ENCODE peak calls at places on chromosomes 5 and 9, in ten cellular contexts. W, B, D, S, Z, G, F, I, P and O are unnamed samples.

GRCh38 chr9:69027355-69028097 is 8.0 kb upstream of the FXN start:
- DNase-seq in W (no peak), B (peak; percentile 63), D (peak; percentile 78), S (no peak), Z (peak; percentile 68), G (peak; percentile 65), F (peak; percentile 22), I (no peak), P (peak; percentile 56), O (no peak)

GRCh38 chr5:10902145-10902544 is 141.1 kb upstream of the DAP start:
- DNase-seq in W (no peak), B (no peak), D (peak; percentile 72), S (no peak), Z (peak; percentile 50), G (no peak), F (no peak), I (no peak), P (peak; percentile 45), O (no peak)

GRCh38 chr5:124650960-124651662 is 95.3 kb downstream of the ZNF608 start:
- DNase-seq in W (no peak), B (no peak), D (no peak), S (no peak), Z (peak; percentile 68), G (no peak), F (no peak), I (no peak), P (peak; percentile 53), O (no peak)

GRCh38 chr9:84146893-84147705 is 166.5 kb downstream of the RMI1 start:
- DNase-seq in W (no peak), B (no peak), D (no peak), S (no peak), Z (peak; percentile 24), G (no peak), F (no peak), I (peak; percentile 20), P (no peak), O (no peak)

GRCh38 chr9:27548055-27548741 is 18.6 kb upstream of the MOB3B start:
- DNase-seq in W (no peak), B (no peak), D (peak; percentile 45), S (no peak), Z (peak; percentile 65), G (peak; percentile 19), F (no peak), I (no peak), P (no peak), O (no peak)

GRCh38 chr9:71607571-71607970 is 160.7 kb downstream of the CEMIP2 start:
- DNase-seq in W (no peak), B (no peak), D (no peak), S (no peak), Z (no peak), G (no peak), F (no peak), I (no peak), P (no peak), O (no peak)

GRCh38 chr5:41875121-41875520 is 4.9 kb upstream of the OXCT1 start:
- DNase-seq in W (no peak), B (no peak), D (no peak), S (no peak), Z (no peak), G (no peak), F (no peak), I (no peak), P (no peak), O (no peak)

GRCh38 chr9:91949293-91949945 is 609 bp downstream of the ROR2 start:
- DNase-seq in W (no peak), B (no peak), D (no peak), S (no peak), Z (no peak), G (no peak), F (no peak), I (no peak), P (no peak), O (no peak)

GRCh38 chr5:132455614-132456115 is 34.9 kb downstream of the IRF1 start:
- DNase-seq in W (no peak), B (no peak), D (no peak), S (peak; percentile 80), Z (no peak), G (no peak), F (no peak), I (no peak), P (no peak), O (no peak)

GRCh38 chr5:103411721-103412120 is 150.9 kb downstream of the NUDT12 start:
- DNase-seq in W (no peak), B (no peak), D (no peak), S (no peak), Z (no peak), G (no peak), F (no peak), I (no peak), P (no peak), O (no peak)

GRCh38 chr9:123656565-123656964 is 273.4 kb downstream of the DENND1A start:
- DNase-seq in W (no peak), B (no peak), D (no peak), S (no peak), Z (peak; percentile 33), G (no peak), F (no peak), I (no peak), P (no peak), O (no peak)

GRCh38 chr9:131046581-131047202 is 37.7 kb downstream of the LAMC3 start:
- DNase-seq in W (peak; percentile 84), B (peak; percentile 70), D (peak; percentile 80), S (peak; percentile 92), Z (peak; percentile 68), G (peak; percentile 37), F (peak; percentile 62), I (no peak), P (peak; percentile 46), O (peak; percentile 76)

GRCh38 chr9:136255896-136256890 is 10.6 kb upstream of the QSOX2 start:
- DNase-seq in W (no peak), B (no peak), D (peak; percentile 30), S (no peak), Z (no peak), G (no peak), F (no peak), I (no peak), P (no peak), O (no peak)

GRCh38 chr5:136191304-136192014 is 1.5 kb downstream of the SMIM32 start:
- DNase-seq in W (peak; percentile 61), B (no peak), D (peak; percentile 75), S (peak; percentile 66), Z (peak; percentile 43), G (no peak), F (peak; percentile 54), I (no peak), P (no peak), O (no peak)

GRCh38 chr5:136192015-136192525 is 892 bp downstream of the SMIM32 start:
- DNase-seq in W (peak; percentile 61), B (no peak), D (peak; percentile 35), S (peak; percentile 56), Z (peak; percentile 31), G (no peak), F (no peak), I (no peak), P (no peak), O (peak; percentile 28)

GRCh38 chr5:136194611-136195010 is 1.6 kb upstream of the SMIM32 start:
- DNase-seq in W (peak; percentile 39), B (no peak), D (no peak), S (peak; percentile 62), Z (no peak), G (no peak), F (no peak), I (no peak), P (no peak), O (no peak)

GRCh38 chr5:136192526-136193395 is at the start of gene SMIM32:
- DNase-seq in W (peak; percentile 63), B (no peak), D (peak; percentile 77), S (peak; percentile 74), Z (peak; percentile 12), G (no peak), F (peak; percentile 66), I (no peak), P (no peak), O (peak; percentile 19)

DNA sequence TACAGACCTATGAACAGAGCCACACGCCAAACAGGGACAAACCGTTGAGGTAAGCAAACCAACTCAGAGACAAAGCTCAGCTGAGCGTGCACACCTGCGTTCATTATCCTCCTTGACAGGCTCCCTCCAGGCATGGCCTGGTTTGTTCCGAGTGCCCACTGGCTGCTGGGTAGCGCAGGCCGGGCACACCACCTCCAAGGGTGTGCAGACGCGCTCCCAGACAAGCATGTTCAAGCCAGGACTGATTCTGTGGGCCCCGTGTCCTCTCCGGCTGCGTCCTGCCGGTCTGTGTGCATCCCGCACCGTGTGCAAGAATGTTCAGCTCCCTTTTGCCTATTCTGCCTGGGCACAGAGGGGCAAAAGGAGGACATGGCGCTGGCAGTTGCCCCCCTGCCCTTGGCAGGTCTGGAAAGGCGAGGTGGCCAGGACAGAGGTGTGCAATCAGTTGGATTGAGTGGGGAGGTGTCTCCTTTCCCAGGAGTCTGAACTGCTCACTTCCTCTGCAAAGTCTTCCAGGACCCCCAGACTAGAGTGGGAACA is 504 bp upstream of the SMIM32 start:
- DNase-seq in W (peak; percentile 51), B (no peak), D (no peak), S (peak; percentile 53), Z (no peak), G (no peak), F (no peak), I (no peak), P (no peak), O (no peak)
- H3K4me3 ChIP-seq in W (no peak overlapping the region), B (no peak overlapping the region), D (no peak overlapping the region), S (no peak overlapping the region), Z (peak overlapping the region; percentile 19), G (no peak overlapping the region), F (peak overlapping the region; percentile 52), I (no peak overlapping the region), P (no peak overlapping the region), O (no peak overlapping the region)

DNA sequence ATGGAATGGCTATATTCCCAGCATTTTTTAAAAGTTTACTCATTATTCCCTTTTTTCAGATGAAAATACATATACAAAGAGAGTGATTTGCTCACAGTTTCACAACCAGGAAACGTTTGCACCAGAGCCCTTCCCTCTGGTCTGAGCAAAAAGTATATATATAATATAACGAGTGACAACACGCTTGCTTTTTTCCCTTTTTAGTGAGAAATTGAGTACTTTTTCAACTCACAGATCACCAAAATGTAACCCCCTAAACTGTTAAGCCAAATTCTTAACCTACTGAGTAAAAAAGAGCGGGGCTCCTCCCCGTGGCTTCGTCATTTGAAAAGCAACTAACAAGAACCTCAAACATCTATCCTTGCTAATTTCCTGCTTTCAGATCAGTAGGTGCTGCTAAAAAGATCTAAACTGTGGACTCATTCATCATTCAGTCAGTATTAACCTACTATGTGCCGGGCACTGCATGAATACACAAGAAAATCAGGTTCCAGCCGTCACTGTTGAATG is 955 bp upstream of the PTBP3 start:
- DNase-seq in W (no peak), B (peak; percentile 68), D (no peak), S (no peak), Z (peak; percentile 56), G (no peak), F (peak; percentile 20), I (no peak), P (no peak), O (peak; percentile 38)
- H3K4me3 ChIP-seq in W (peak overlapping the region; percentile 76), B (peak overlapping the region; percentile 88), D (no peak overlapping the region), S (peak overlapping the region; percentile 86), Z (peak overlapping the region; percentile 60), G (peak overlapping the region; percentile 72), F (peak overlapping the region; percentile 86), I (peak overlapping the region; percentile 79), P (peak overlapping the region; percentile 70), O (peak overlapping the region; percentile 79)

GRCh38 chr5:81778642-81779041 is 27.7 kb upstream of the SSBP2 start:
- DNase-seq in W (no peak), B (peak; percentile 14), D (no peak), S (no peak), Z (peak; percentile 61), G (no peak), F (no peak), I (no peak), P (no peak), O (peak; percentile 3)
- H3K4me3 ChIP-seq in W (peak overlapping the region; percentile 43), B (peak overlapping the region; percentile 51), D (no peak overlapping the region), S (peak overlapping the region; percentile 24), Z (no peak overlapping the region), G (no peak overlapping the region), F (peak overlapping the region; percentile 9), I (no peak overlapping the region), P (no peak overlapping the region), O (no peak overlapping the region)

GRCh38 chr9:21560281-21560745 is 78.2 kb upstream of the IFNE start:
- DNase-seq in W (no peak), B (no peak), D (no peak), S (no peak), Z (no peak), G (no peak), F (no peak), I (no peak), P (no peak), O (no peak)
- H3K4me3 ChIP-seq in W (peak overlapping the region; percentile 50), B (peak overlapping the region; percentile 56), D (peak overlapping the region; percentile 65), S (peak overlapping the region; percentile 56), Z (peak overlapping the region; percentile 81), G (peak overlapping the region; percentile 72), F (peak overlapping the region; percentile 47), I (peak overlapping the region; percentile 89), P (peak overlapping the region; percentile 80), O (no peak overlapping the region)